ENCODE peak calls at places on chromosomes 13 and 19, in five cellular contexts. F is HFF-Myc; C is CD8-positive, alpha-beta T cell; H is PC-3; L is Caco-2. K is an unnamed sample.

GRCh38 chr13:99572921-99573320 is 71.6 kb downstream of the TM9SF2 start:
- DNase-seq in F (no peak), C (no peak), H (no peak), L (no peak), K (no peak)

GRCh38 chr19:43747557-43748204 is 7.1 kb downstream of the SMG9 start:
- DNase-seq in F (no peak), C (no peak), H (no peak), L (no peak), K (no peak)

GRCh38 chr13:21518617-21519144 is 59.6 kb upstream of the ZDHHC20 start:
- DNase-seq in F (no peak), C (no peak), H (peak), L (no peak), K (no peak)

GRCh38 chr19:1104452-1105216 is 840 bp downstream of the GPX4 start:
- DNase-seq in F (no peak), C (peak), H (peak), L (peak), K (peak)

GRCh38 chr19:41871573-41872383 is 5.3 kb upstream of the CD79A start:
- DNase-seq in F (no peak), C (peak), H (no peak), L (no peak), K (no peak)

GRCh38 chr13:35978607-35979316 is 152.4 kb downstream of the DCLK1 start:
- DNase-seq in F (peak), C (no peak), H (peak), L (peak), K (no peak)

GRCh38 chr13:67230774-67231480 is 791 bp upstream of the PCDH9 start:
- DNase-seq in F (no peak), C (no peak), H (peak), L (peak), K (peak)

GRCh38 chr19:42309686-42310085 is 3.4 kb upstream of the TMEM145 start:
- DNase-seq in F (no peak), C (no peak), H (no peak), L (no peak), K (no peak)

GRCh38 chr13:26590951-26591350 is 33.5 kb downstream of the WASF3 start:
- DNase-seq in F (no peak), C (no peak), H (no peak), L (no peak), K (no peak)
- TF ChIP-seq CTCF in F (no peak), C (no peak), H (no peak), L (peak), K (no peak)

GRCh38 chr13:102089177-102089576 is 312.7 kb downstream of the FGF14 start:
- DNase-seq in F (no peak), C (no peak), H (peak), L (no peak), K (no peak)
- TF ChIP-seq CTCF in F (no peak), C (no peak), H (peak), L (peak), K (no peak)

GRCh38 chr13:70729369-70729768 is 621.1 kb upstream of the KLHL1 start:
- DNase-seq in F (no peak), C (no peak), H (no peak), L (no peak), K (no peak)

DNA sequence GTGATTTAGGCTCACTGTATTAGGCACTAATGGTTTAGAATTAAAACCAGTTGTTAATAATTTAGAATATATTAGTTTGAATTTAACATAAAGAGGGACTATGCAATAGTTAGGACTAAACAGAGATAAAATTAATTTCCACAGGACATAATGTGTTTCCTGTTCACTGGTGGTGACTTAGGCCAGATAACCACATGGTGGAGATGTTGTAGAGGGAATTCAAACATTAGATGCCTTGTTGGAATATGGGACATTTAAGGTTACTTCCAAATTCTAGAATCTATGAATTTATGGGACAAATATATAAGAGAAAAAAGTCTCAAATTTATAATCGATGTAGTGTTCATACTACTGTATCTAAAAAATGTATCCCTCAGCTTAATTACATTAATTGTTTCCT is 615.5 kb upstream of the KLHL1 start:
- DNase-seq in F (no peak), C (no peak), H (peak), L (no peak), K (no peak)
- TF ChIP-seq CTCF in F (no peak), C (no peak), H (peak), L (peak), K (no peak)

GRCh38 chr13:20305587-20305986 is 73.5 kb upstream of the GJB6 start:
- DNase-seq in F (no peak), C (no peak), H (peak), L (no peak), K (no peak)
- TF ChIP-seq CTCF in F (peak), C (no peak), H (peak), L (no peak), K (no peak)

GRCh38 chr13:37944476-37945442 is 75.2 kb upstream of the TRPC4 start:
- DNase-seq in F (no peak), C (no peak), H (no peak), L (no peak), K (no peak)
- TF ChIP-seq CTCF in F (no peak), C (no peak), H (no peak), L (no peak), K (no peak)

GRCh38 chr13:26253262-26253786 is 605 bp upstream of the CDK8 start:
- DNase-seq in F (no peak), C (no peak), H (no peak), L (no peak), K (no peak)

GRCh38 chr13:26257049-26257448 is 3.1 kb downstream of the CDK8 start:
- DNase-seq in F (no peak), C (no peak), H (no peak), L (no peak), K (no peak)

GRCh38 chr13:26253787-26254582 is at the start of gene CDK8:
- DNase-seq in F (peak), C (peak), H (peak), L (peak), K (peak)

GRCh38 chr13:26254583-26255102 is 714 bp downstream of the CDK8 start:
- DNase-seq in F (no peak), C (peak), H (peak), L (peak), K (peak)

DNA sequence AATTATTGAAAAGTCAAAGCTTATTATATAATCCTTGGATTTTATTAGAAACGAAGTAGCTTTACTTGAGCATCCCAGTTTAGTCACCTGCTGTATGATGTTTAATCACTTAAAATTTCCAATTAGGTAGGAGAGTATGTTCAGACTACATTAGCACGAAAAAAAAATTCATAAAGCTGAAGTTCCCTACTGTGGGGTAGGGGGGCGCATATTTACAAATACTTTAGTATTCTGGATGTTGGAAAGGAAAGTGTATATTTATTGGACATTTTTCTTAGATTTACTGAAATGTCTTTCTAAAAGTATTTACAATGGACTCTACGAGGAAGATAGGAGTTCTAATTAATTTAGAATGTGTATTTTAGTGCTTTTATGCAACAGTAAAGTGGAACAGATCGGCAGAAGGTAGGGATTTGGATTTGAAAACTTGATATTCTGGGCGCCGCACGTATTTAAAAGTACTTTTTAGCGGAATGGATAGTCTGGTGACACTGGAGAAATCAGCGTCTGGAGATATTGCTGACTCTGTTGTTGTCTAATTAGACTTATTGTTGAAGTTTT is 1.9 kb downstream of the CDK8 start:
- DNase-seq in F (no peak), C (no peak), H (peak), L (peak), K (no peak)
- TF ChIP-seq CTCF in F (peak), C (peak), H (peak), L (peak), K (no peak)

GRCh38 chr19:19474950-19475781 is 40.2 kb downstream of the TSSK6 start:
- DNase-seq in F (no peak), C (no peak), H (no peak), L (no peak), K (no peak)

GRCh38 chr19:19477705-19478383 is 37.5 kb downstream of the TSSK6 start:
- DNase-seq in F (no peak), C (no peak), H (peak), L (no peak), K (no peak)

GRCh38 chr19:19480688-19481087 is 34.7 kb downstream of the TSSK6 start:
- DNase-seq in F (no peak), C (no peak), H (no peak), L (no peak), K (no peak)

GRCh38 chr19:19471682-19472081 is 43.7 kb downstream of the TSSK6 start:
- DNase-seq in F (no peak), C (no peak), H (no peak), L (no peak), K (no peak)

DNA sequence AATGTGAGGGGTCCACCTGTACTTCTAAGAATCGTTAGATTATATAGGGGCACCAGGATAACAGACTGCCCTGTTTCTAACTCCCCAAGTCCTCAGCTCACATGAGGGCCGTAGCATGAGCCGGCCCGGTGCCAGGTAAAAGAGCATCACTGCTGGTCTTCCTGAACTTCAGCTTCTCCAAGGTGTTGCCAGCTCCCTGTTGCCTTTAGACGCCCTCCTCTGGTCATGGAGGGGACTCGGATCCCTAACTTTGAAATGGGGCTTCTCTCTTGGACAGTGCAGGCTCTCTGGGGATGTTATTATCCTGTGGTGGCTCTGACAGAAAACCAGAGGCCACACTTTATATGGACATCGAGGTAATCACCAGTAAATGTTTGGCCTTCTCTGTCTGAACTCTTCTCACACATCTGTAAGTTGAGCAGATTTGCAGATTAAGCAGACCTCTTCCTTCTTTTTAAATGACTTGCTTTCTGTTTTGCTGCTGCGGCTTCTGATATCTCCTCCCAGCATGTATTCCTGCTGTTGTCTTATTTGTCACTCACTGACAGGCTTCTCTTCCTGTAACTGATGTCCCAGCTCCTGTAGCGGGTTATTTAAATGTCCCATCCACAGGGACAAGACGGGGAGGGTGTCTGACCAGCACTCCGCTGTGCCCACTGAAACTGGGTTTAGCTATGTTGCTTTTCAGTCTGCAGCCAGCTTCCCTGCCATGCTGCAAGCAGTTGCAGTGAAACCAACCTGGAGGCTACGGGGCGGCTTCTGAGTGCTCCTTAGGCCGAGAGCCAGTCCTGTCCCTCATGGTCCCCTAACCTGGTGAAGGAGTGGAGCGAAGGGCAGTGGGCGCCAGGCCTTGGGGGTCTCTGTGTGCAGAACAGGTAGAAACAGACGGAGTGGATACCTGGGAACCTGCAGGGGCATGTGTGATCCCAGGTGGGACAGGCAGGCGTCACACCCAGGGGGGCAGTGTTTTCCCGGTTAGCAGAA is 39.2 kb downstream of the TSSK6 start:
- DNase-seq in F (no peak), C (no peak), H (peak), L (peak), K (no peak)
- TF ChIP-seq CTCF in F (peak), C (no peak), H (peak), L (peak), K (no peak)

DNA sequence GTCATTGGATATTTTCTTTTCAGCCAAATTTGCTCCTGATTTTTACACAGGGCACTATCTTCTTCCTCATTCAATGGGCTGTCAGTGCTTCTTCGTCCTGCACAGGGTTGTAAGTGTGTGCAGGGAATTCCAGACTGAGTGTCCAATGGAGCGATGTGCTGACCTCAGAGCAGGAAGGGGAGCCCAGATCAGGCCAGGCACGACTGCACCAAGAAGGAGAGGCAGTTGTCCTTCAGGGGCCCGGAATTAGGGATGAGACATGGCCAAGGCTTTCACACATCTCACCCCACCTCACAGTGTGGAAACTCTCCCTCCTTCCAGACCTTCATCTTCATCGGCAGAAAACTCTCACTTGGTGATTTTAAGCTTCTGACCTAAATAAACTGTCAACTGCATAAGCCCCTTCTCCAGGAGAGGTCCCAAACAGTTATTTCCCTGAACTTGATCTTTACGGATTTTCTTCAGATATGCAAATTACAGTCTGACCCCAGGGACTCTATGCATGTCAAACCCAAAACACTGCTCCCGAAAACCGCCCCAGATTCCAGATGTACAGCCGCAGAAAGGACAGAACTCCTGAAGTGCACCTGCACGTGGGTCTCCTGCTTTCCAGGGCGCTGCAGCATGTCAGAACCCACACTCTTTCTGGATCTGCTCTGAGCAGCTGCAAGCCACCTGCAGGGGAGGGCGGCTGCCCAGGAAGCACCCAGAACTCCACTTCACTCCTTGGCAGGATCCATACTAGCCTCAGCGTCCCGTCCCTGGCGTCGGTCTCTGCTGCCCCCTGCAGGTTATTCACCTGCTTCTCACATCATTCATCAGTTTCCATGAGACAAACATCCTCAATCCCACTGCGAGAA is 625 bp upstream of the ZNF20 start:
- DNase-seq in F (peak), C (peak), H (peak), L (peak), K (peak)
- TF ChIP-seq CTCF in F (peak), C (peak), H (peak), L (peak), K (peak)

GRCh38 chr19:13872695-13873389 is 4.1 kb upstream of the NANOS3 start:
- DNase-seq in F (no peak), C (no peak), H (no peak), L (no peak), K (no peak)
- TF ChIP-seq CTCF in F (no peak), C (peak), H (no peak), L (peak), K (no peak)